ENCODE peak calls at places on chromosomes 7 and 10, in seven cellular contexts. One of them, this sample, is unnamed.

GRCh38 chr7:128099204-128099671 is 68.0 kb upstream of the LRRC4 start:
- DNase-seq in ovary: no peak
- DNase-seq in K562: peak; percentile 75
- DNase-seq in H1: no peak
- DNase-seq in GM12878: no peak
- DNase-seq in HepG2: no peak
- DNase-seq in stomach: no peak
- DNase-seq in this sample: no peak

GRCh38 chr7:34073676-34074075 is 168.3 kb downstream of the BMPER start:
- DNase-seq in ovary: peak; percentile 80
- DNase-seq in GM12878: no peak
- DNase-seq in K562: no peak
- DNase-seq in H1: no peak
- DNase-seq in stomach: no peak
- DNase-seq in HepG2: no peak
- DNase-seq in this sample: no peak

GRCh38 chr10:34762603-34763299 is 52.3 kb downstream of the PARD3 start:
- DNase-seq in ovary: no peak
- DNase-seq in K562: no peak
- DNase-seq in stomach: no peak
- DNase-seq in H1: no peak
- DNase-seq in HepG2: peak; percentile 50
- DNase-seq in GM12878: no peak
- DNase-seq in this sample: no peak

GRCh38 chr10:48878091-48878490 is 61.5 kb downstream of the LRRC18 start:
- DNase-seq in K562: no peak
- DNase-seq in GM12878: no peak
- DNase-seq in ovary: no peak
- DNase-seq in H1: no peak
- DNase-seq in stomach: no peak
- DNase-seq in HepG2: no peak
- DNase-seq in this sample: no peak

GRCh38 chr10:91247360-91248111 is 27.1 kb downstream of the PCGF5 start:
- DNase-seq in GM12878: no peak
- DNase-seq in stomach: no peak
- DNase-seq in H1: no peak
- DNase-seq in HepG2: no peak
- DNase-seq in K562: no peak
- DNase-seq in ovary: no peak
- DNase-seq in this sample: no peak

GRCh38 chr7:141433698-141434097 is 117.5 kb upstream of the AGK start:
- DNase-seq in HepG2: no peak
- DNase-seq in GM12878: no peak
- DNase-seq in stomach: no peak
- DNase-seq in H1: no peak
- DNase-seq in ovary: no peak
- DNase-seq in K562: no peak
- DNase-seq in this sample: no peak

GRCh38 chr7:5634107-5634950 is 147.1 kb downstream of the RNF216 start:
- DNase-seq in H1: peak; percentile 72
- DNase-seq in GM12878: no peak
- DNase-seq in ovary: peak; percentile 66
- DNase-seq in stomach: no peak
- DNase-seq in K562: no peak
- DNase-seq in HepG2: no peak
- DNase-seq in this sample: peak; percentile 86

GRCh38 chr10:97584060-97584797 is at the start of gene HOGA1:
- DNase-seq in ovary: peak; percentile 29
- DNase-seq in K562: no peak
- DNase-seq in GM12878: no peak
- DNase-seq in stomach: no peak
- DNase-seq in HepG2: peak; percentile 91
- DNase-seq in H1: peak; percentile 65
- DNase-seq in this sample: no peak

GRCh38 chr10:1255166-1255565 is 199.0 kb downstream of the WDR37 start:
- DNase-seq in stomach: no peak
- DNase-seq in ovary: peak; percentile 7
- DNase-seq in GM12878: no peak
- DNase-seq in K562: no peak
- DNase-seq in H1: no peak
- DNase-seq in HepG2: no peak
- DNase-seq in this sample: no peak

GRCh38 chr7:30428586-30429530 is 49.7 kb downstream of the NOD1 start:
- DNase-seq in H1: no peak
- DNase-seq in K562: no peak
- DNase-seq in stomach: no peak
- DNase-seq in ovary: no peak
- DNase-seq in GM12878: no peak
- DNase-seq in HepG2: no peak
- DNase-seq in this sample: peak; percentile 32

GRCh38 chr7:102934267-102934666 is 21.5 kb downstream of the LRRC17 start:
- DNase-seq in H1: no peak
- DNase-seq in HepG2: no peak
- DNase-seq in ovary: no peak
- DNase-seq in K562: no peak
- DNase-seq in GM12878: no peak
- DNase-seq in stomach: peak; percentile 32
- DNase-seq in this sample: no peak

GRCh38 chr7:102934670-102935069 is 21.9 kb downstream of the LRRC17 start:
- DNase-seq in K562: no peak
- DNase-seq in HepG2: no peak
- DNase-seq in GM12878: no peak
- DNase-seq in stomach: no peak
- DNase-seq in ovary: no peak
- DNase-seq in H1: no peak
- DNase-seq in this sample: no peak

GRCh38 chr7:102935450-102936110 is 22.8 kb downstream of the LRRC17 start:
- DNase-seq in K562: no peak
- DNase-seq in HepG2: no peak
- DNase-seq in stomach: no peak
- DNase-seq in ovary: no peak
- DNase-seq in GM12878: no peak
- DNase-seq in H1: no peak
- DNase-seq in this sample: no peak

GRCh38 chr7:102931757-102932156 is 19.0 kb downstream of the LRRC17 start:
- DNase-seq in HepG2: no peak
- DNase-seq in H1: no peak
- DNase-seq in stomach: no peak
- DNase-seq in GM12878: no peak
- DNase-seq in K562: no peak
- DNase-seq in ovary: no peak
- DNase-seq in this sample: no peak

GRCh38 chr7:102933763-102934162 is 21.0 kb downstream of the LRRC17 start:
- DNase-seq in GM12878: no peak
- DNase-seq in stomach: peak; percentile 78
- DNase-seq in H1: peak; percentile 60
- DNase-seq in HepG2: no peak
- DNase-seq in K562: no peak
- DNase-seq in ovary: peak; percentile 92
- DNase-seq in this sample: peak; percentile 88
- H3K27ac ChIP-seq in GM12878: no peak overlapping the region
- H3K27ac ChIP-seq in stomach: peak overlapping the region; percentile 69
- H3K27ac ChIP-seq in H1: peak overlapping the region; percentile 44
- H3K27ac ChIP-seq in HepG2: no peak overlapping the region
- H3K27ac ChIP-seq in K562: no peak overlapping the region
- H3K27ac ChIP-seq in ovary: peak overlapping the region; percentile 66
- H3K27ac ChIP-seq in this sample: peak overlapping the region; percentile 58

GRCh38 chr7:107563761-107564552 is at the start of the genes COG5 and DUS4L:
- DNase-seq in ovary: peak; percentile 91
- DNase-seq in K562: peak; percentile 90
- DNase-seq in stomach: peak; percentile 83
- DNase-seq in HepG2: peak; percentile 61
- DNase-seq in H1: peak; percentile 92
- DNase-seq in GM12878: peak; percentile 34
- DNase-seq in this sample: peak; percentile 89
- TF ChIP-seq EP300 in ovary: no peak
- TF ChIP-seq EP300 in K562: no peak
- TF ChIP-seq EP300 in stomach: no peak
- TF ChIP-seq EP300 in HepG2: peak; percentile 55
- TF ChIP-seq EP300 in H1: no peak
- TF ChIP-seq EP300 in GM12878: no peak
- TF ChIP-seq EP300 in this sample: no peak

GRCh38 chr7:2860627-2861133 is 16.6 kb upstream of the GNA12 start:
- DNase-seq in H1: no peak
- DNase-seq in ovary: no peak
- DNase-seq in GM12878: no peak
- DNase-seq in stomach: peak; percentile 84
- DNase-seq in HepG2: peak; percentile 85
- DNase-seq in K562: no peak
- DNase-seq in this sample: peak; percentile 43

GRCh38 chr7:2861509-2861908 is 17.4 kb upstream of the GNA12 start:
- DNase-seq in K562: no peak
- DNase-seq in ovary: no peak
- DNase-seq in H1: no peak
- DNase-seq in HepG2: no peak
- DNase-seq in stomach: no peak
- DNase-seq in GM12878: no peak
- DNase-seq in this sample: no peak

GRCh38 chr7:2864204-2864985 is 20.3 kb upstream of the GNA12 start:
- DNase-seq in stomach: no peak
- DNase-seq in H1: no peak
- DNase-seq in K562: no peak
- DNase-seq in HepG2: peak; percentile 59
- DNase-seq in GM12878: no peak
- DNase-seq in ovary: no peak
- DNase-seq in this sample: no peak

GRCh38 chr7:2863461-2864066 is 19.5 kb upstream of the GNA12 start:
- DNase-seq in H1: no peak
- DNase-seq in stomach: peak; percentile 83
- DNase-seq in HepG2: peak; percentile 89
- DNase-seq in ovary: peak; percentile 88
- DNase-seq in GM12878: peak; percentile 84
- DNase-seq in K562: peak; percentile 41
- DNase-seq in this sample: peak; percentile 94

DNA sequence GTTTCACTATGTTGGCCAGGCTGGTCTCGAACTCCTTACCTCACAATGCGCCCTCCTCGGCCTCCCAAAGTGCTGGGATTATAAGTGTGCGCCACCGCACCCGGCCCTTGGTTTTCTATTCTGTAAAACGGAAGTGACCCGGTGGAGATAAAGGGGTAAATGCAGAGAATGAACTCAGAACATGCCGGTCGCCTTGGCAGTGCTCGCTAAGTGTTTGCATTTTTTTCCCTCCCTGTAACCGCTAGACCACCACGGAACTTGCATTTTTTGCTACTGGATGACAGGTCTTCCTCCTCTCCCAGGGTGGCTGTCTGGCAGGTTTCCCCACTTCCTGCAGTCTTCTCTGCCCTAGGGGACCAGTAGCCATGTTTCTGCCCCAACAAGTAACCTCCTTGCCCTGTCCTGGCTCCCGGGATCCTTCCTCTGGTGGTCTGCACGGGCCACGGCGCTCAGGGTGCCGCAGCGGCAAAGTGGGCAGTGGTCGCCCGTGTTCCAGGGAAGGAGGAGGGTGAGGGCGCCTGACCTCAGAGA is 18.8 kb upstream of the GNA12 start:
- DNase-seq in GM12878: no peak
- DNase-seq in H1: no peak
- DNase-seq in K562: no peak
- DNase-seq in stomach: no peak
- DNase-seq in ovary: peak; percentile 66
- DNase-seq in HepG2: no peak
- DNase-seq in this sample: no peak
- H3K27ac ChIP-seq in GM12878: peak overlapping the region; percentile 89
- H3K27ac ChIP-seq in H1: no peak overlapping the region
- H3K27ac ChIP-seq in K562: no peak overlapping the region
- H3K27ac ChIP-seq in stomach: peak overlapping the region; percentile 85
- H3K27ac ChIP-seq in ovary: peak overlapping the region; percentile 93
- H3K27ac ChIP-seq in HepG2: peak overlapping the region; percentile 94
- H3K27ac ChIP-seq in this sample: peak overlapping the region; percentile 79

DNA sequence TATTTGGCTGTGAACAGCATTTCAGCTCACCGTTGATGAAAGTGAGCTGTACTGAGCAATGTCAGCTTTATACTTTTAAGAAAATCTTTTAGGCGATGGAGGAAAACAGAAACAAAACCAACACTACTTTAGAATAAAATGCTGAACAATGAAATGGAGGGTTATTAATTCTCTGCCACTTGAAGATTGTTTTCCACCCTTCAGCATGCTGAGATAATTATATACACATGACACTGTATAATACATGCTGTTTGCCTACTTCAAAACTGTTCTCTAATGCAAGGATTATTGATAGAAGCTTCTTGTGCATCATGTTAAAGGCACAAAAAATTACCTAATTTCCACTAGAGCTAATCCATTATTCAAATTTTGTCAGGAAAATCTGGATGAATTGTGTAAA is 66.8 kb downstream of the CACNA2D1 start:
- DNase-seq in GM12878: no peak
- DNase-seq in H1: no peak
- DNase-seq in HepG2: no peak
- DNase-seq in ovary: no peak
- DNase-seq in stomach: no peak
- DNase-seq in K562: no peak
- DNase-seq in this sample: no peak
- TF ChIP-seq EP300 in GM12878: no peak
- TF ChIP-seq EP300 in H1: no peak
- TF ChIP-seq EP300 in HepG2: no peak
- TF ChIP-seq EP300 in ovary: no peak
- TF ChIP-seq EP300 in stomach: no peak
- TF ChIP-seq EP300 in K562: no peak
- TF ChIP-seq EP300 in this sample: no peak